ENCODE peak calls at places on chromosome 9, in eight cellular contexts. One of them, this sample, is unnamed.
A peak's percentile ranks its signal among the peaks of the same experiment; 100 is the strongest.

GRCh38 chr9:114314256-114314867 is 8.5 kb upstream of the ORM1 start:
- DNase-seq in stimulated activated CD4-positive, alpha-beta T cell treated with anti-CD3 and anti-CD28 coated beads, Interleukin-4, amount 100 ng/mL, for 4 hours: no peak
- DNase-seq in stimulated activated naive B cell treated with anti-CD40 and anti-IgM and Interleukin-4, amounts not matched to agents 10 μg/mL and 1 μg/mL and 100 μg/mL, for 72 hours: no peak
- DNase-seq in AG10803: no peak
- DNase-seq in NCI-H2081: no peak
- DNase-seq in body of pancreas: peak; percentile 4
- DNase-seq in HuH-7: no peak
- DNase-seq in Right ventricle myocardium superior: no peak
- DNase-seq in this sample: peak; percentile 20

GRCh38 chr9:134975253-134975652 is 57.5 kb upstream of the FCN1 start:
- DNase-seq in body of pancreas: no peak
- DNase-seq in AG10803: no peak
- DNase-seq in stimulated activated CD4-positive, alpha-beta T cell treated with anti-CD3 and anti-CD28 coated beads, Interleukin-4, amount 100 ng/mL, for 4 hours: no peak
- DNase-seq in stimulated activated naive B cell treated with anti-CD40 and anti-IgM and Interleukin-4, amounts not matched to agents 10 μg/mL and 1 μg/mL and 100 μg/mL, for 72 hours: no peak
- DNase-seq in HuH-7: no peak
- DNase-seq in NCI-H2081: no peak
- DNase-seq in Right ventricle myocardium superior: no peak
- DNase-seq in this sample: no peak

GRCh38 chr9:70257991-70258691 is 637 bp upstream of the SMC5 start:
- DNase-seq in body of pancreas: peak; percentile 82
- DNase-seq in stimulated activated naive B cell treated with anti-CD40 and anti-IgM and Interleukin-4, amounts not matched to agents 10 μg/mL and 1 μg/mL and 100 μg/mL, for 72 hours: peak; percentile 54
- DNase-seq in NCI-H2081: peak; percentile 86
- DNase-seq in Right ventricle myocardium superior: no peak
- DNase-seq in AG10803: peak; percentile 64
- DNase-seq in HuH-7: peak; percentile 14
- DNase-seq in stimulated activated CD4-positive, alpha-beta T cell treated with anti-CD3 and anti-CD28 coated beads, Interleukin-4, amount 100 ng/mL, for 4 hours: peak; percentile 6
- DNase-seq in this sample: peak; percentile 81

GRCh38 chr9:78294290-78295176 is 2.4 kb upstream of the PSAT1 start:
- DNase-seq in Right ventricle myocardium superior: no peak
- DNase-seq in HuH-7: no peak
- DNase-seq in body of pancreas: no peak
- DNase-seq in stimulated activated CD4-positive, alpha-beta T cell treated with anti-CD3 and anti-CD28 coated beads, Interleukin-4, amount 100 ng/mL, for 4 hours: no peak
- DNase-seq in NCI-H2081: no peak
- DNase-seq in AG10803: no peak
- DNase-seq in stimulated activated naive B cell treated with anti-CD40 and anti-IgM and Interleukin-4, amounts not matched to agents 10 μg/mL and 1 μg/mL and 100 μg/mL, for 72 hours: no peak
- DNase-seq in this sample: no peak

GRCh38 chr9:8856686-8857329 is 1057.2 kb upstream of the DMAC1 start:
- DNase-seq in stimulated activated CD4-positive, alpha-beta T cell treated with anti-CD3 and anti-CD28 coated beads, Interleukin-4, amount 100 ng/mL, for 4 hours: no peak
- DNase-seq in NCI-H2081: peak; percentile 43
- DNase-seq in HuH-7: no peak
- DNase-seq in Right ventricle myocardium superior: no peak
- DNase-seq in AG10803: no peak
- DNase-seq in stimulated activated naive B cell treated with anti-CD40 and anti-IgM and Interleukin-4, amounts not matched to agents 10 μg/mL and 1 μg/mL and 100 μg/mL, for 72 hours: no peak
- DNase-seq in body of pancreas: no peak
- DNase-seq in this sample: no peak

GRCh38 chr9:20621553-20622329 is 558 bp downstream of the MLLT3 start:
- DNase-seq in NCI-H2081: peak; percentile 83
- DNase-seq in Right ventricle myocardium superior: peak; percentile 85
- DNase-seq in stimulated activated CD4-positive, alpha-beta T cell treated with anti-CD3 and anti-CD28 coated beads, Interleukin-4, amount 100 ng/mL, for 4 hours: peak; percentile 76
- DNase-seq in body of pancreas: peak; percentile 68
- DNase-seq in AG10803: peak; percentile 81
- DNase-seq in HuH-7: no peak
- DNase-seq in stimulated activated naive B cell treated with anti-CD40 and anti-IgM and Interleukin-4, amounts not matched to agents 10 μg/mL and 1 μg/mL and 100 μg/mL, for 72 hours: peak; percentile 24
- DNase-seq in this sample: peak; percentile 91

GRCh38 chr9:136857166-136857565 is 5.0 kb downstream of the MAMDC4 start:
- DNase-seq in stimulated activated CD4-positive, alpha-beta T cell treated with anti-CD3 and anti-CD28 coated beads, Interleukin-4, amount 100 ng/mL, for 4 hours: no peak
- DNase-seq in AG10803: no peak
- DNase-seq in body of pancreas: peak; percentile 56
- DNase-seq in stimulated activated naive B cell treated with anti-CD40 and anti-IgM and Interleukin-4, amounts not matched to agents 10 μg/mL and 1 μg/mL and 100 μg/mL, for 72 hours: no peak
- DNase-seq in Right ventricle myocardium superior: peak; percentile 41
- DNase-seq in HuH-7: no peak
- DNase-seq in NCI-H2081: no peak
- DNase-seq in this sample: no peak

GRCh38 chr9:121930970-121931369 is 162.1 kb downstream of the TTLL11 start:
- DNase-seq in stimulated activated CD4-positive, alpha-beta T cell treated with anti-CD3 and anti-CD28 coated beads, Interleukin-4, amount 100 ng/mL, for 4 hours: no peak
- DNase-seq in stimulated activated naive B cell treated with anti-CD40 and anti-IgM and Interleukin-4, amounts not matched to agents 10 μg/mL and 1 μg/mL and 100 μg/mL, for 72 hours: no peak
- DNase-seq in Right ventricle myocardium superior: no peak
- DNase-seq in NCI-H2081: no peak
- DNase-seq in body of pancreas: no peak
- DNase-seq in HuH-7: no peak
- DNase-seq in AG10803: no peak
- DNase-seq in this sample: no peak

GRCh38 chr9:77449177-77450092 is 198.7 kb downstream of the GNA14 start:
- DNase-seq in AG10803: peak; percentile 46
- DNase-seq in Right ventricle myocardium superior: no peak
- DNase-seq in NCI-H2081: no peak
- DNase-seq in HuH-7: no peak
- DNase-seq in stimulated activated CD4-positive, alpha-beta T cell treated with anti-CD3 and anti-CD28 coated beads, Interleukin-4, amount 100 ng/mL, for 4 hours: no peak
- DNase-seq in stimulated activated naive B cell treated with anti-CD40 and anti-IgM and Interleukin-4, amounts not matched to agents 10 μg/mL and 1 μg/mL and 100 μg/mL, for 72 hours: no peak
- DNase-seq in body of pancreas: no peak
- DNase-seq in this sample: no peak

GRCh38 chr9:16052146-16052545 is 499.3 kb downstream of the CCDC171 start:
- DNase-seq in Right ventricle myocardium superior: no peak
- DNase-seq in AG10803: no peak
- DNase-seq in NCI-H2081: no peak
- DNase-seq in body of pancreas: no peak
- DNase-seq in stimulated activated naive B cell treated with anti-CD40 and anti-IgM and Interleukin-4, amounts not matched to agents 10 μg/mL and 1 μg/mL and 100 μg/mL, for 72 hours: no peak
- DNase-seq in stimulated activated CD4-positive, alpha-beta T cell treated with anti-CD3 and anti-CD28 coated beads, Interleukin-4, amount 100 ng/mL, for 4 hours: no peak
- DNase-seq in HuH-7: no peak
- DNase-seq in this sample: no peak